ENCODE peak calls at places on chromosome 9, in ten cellular contexts. W is kidney, Y is cardiac fibroblast, M is C1 segment of cervical spinal cord, O is non-pigmented ciliary epithelial cell, P is SK-MEL-5, F is renal cortical epithelial cell, R is NCI-H1092 treated with DMSO at 0.1 percent for 48 hours, X is germinal center, C is mucosa of descending colon. H is an unnamed sample.

GRCh38 chr9:126528111-126528510 is 85.6 kb upstream of the LMX1B start:
- DNase-seq in Y (no peak), X (no peak), M (no peak), O (no peak), C (no peak), P (no peak), W (peak; percentile 32), F (no peak), R (no peak), H (no peak)

GRCh38 chr9:1871486-1872181 is 143.5 kb upstream of the SMARCA2 start:
- DNase-seq in C (no peak), R (peak; percentile 7), X (no peak), M (no peak), W (no peak), Y (no peak), P (peak; percentile 21), F (peak; percentile 2), O (no peak), H (no peak)

GRCh38 chr9:88775037-88775471 is 216.2 kb upstream of the S1PR3 start:
- DNase-seq in X (no peak), P (no peak), M (no peak), Y (peak; percentile 96), F (peak; percentile 71), W (no peak), O (peak; percentile 96), R (no peak), C (no peak), H (no peak)

GRCh38 chr9:37121881-37122280 is 1.5 kb downstream of the ZCCHC7 start:
- DNase-seq in W (no peak), R (no peak), X (no peak), C (no peak), M (no peak), Y (no peak), P (no peak), F (no peak), O (no peak), H (no peak)

GRCh38 chr9:68844623-68845612 is 139.9 kb downstream of the PIP5K1B start:
- DNase-seq in C (no peak), Y (peak; percentile 39), M (no peak), P (peak; percentile 80), O (no peak), X (peak; percentile 46), W (no peak), F (no peak), R (peak; percentile 23), H (no peak)

GRCh38 chr9:15641301-15641700 is 88.5 kb downstream of the CCDC171 start:
- DNase-seq in R (no peak), M (no peak), F (no peak), Y (no peak), X (no peak), W (no peak), C (no peak), O (no peak), P (no peak), H (no peak)

GRCh38 chr9:5851445-5851844 is 18.5 kb upstream of the ERMP1 start:
- DNase-seq in Y (peak; percentile 79), C (no peak), O (peak; percentile 74), P (no peak), M (no peak), X (no peak), W (no peak), F (peak; percentile 98), R (no peak), H (peak; percentile 54)

GRCh38 chr9:136608331-136609159 is 54.2 kb upstream of the EGFL7 start:
- DNase-seq in R (no peak), O (no peak), Y (no peak), M (no peak), F (no peak), C (no peak), P (no peak), X (no peak), W (no peak), H (no peak)

GRCh38 chr9:27888661-27889295 is 315.5 kb upstream of the C9orf72 start:
- DNase-seq in M (no peak), R (no peak), F (no peak), W (no peak), O (no peak), C (no peak), P (peak; percentile 27), X (peak; percentile 27), Y (no peak), H (peak; percentile 30)

GRCh38 chr9:119091074-119091473 is 278.2 kb downstream of the BRINP1 start:
- DNase-seq in O (no peak), Y (no peak), R (no peak), X (no peak), F (no peak), P (no peak), W (no peak), C (no peak), M (no peak), H (no peak)

GRCh38 chr9:112620998-112621694 is 96.8 kb downstream of the INIP start:
- DNase-seq in X (no peak), W (no peak), R (no peak), O (no peak), F (no peak), Y (no peak), M (no peak), P (no peak), C (no peak), H (no peak)

GRCh38 chr9:36941441-36941840 is 92.6 kb downstream of the PAX5 start:
- DNase-seq in P (no peak), C (no peak), O (no peak), M (no peak), X (no peak), F (no peak), Y (no peak), R (no peak), W (no peak), H (no peak)

GRCh38 chr9:95284667-95285066 is 32.8 kb downstream of the FANCC start:
- DNase-seq in C (no peak), O (no peak), X (no peak), Y (no peak), W (no peak), F (peak; percentile 83), P (no peak), R (no peak), M (no peak), H (peak; percentile 78)

GRCh38 chr9:131875828-131876485 is 136.1 kb upstream of the RAPGEF1 start:
- DNase-seq in P (no peak), W (peak; percentile 32), C (no peak), F (no peak), O (no peak), X (no peak), R (no peak), Y (no peak), M (no peak), H (no peak)

GRCh38 chr9:87535817-87536539 is 38.3 kb downstream of the DAPK1 start:
- DNase-seq in X (no peak), O (no peak), Y (peak; percentile 60), C (no peak), F (no peak), R (no peak), P (peak; percentile 35), M (no peak), W (no peak), H (no peak)

H was measured in small intestine.